ENCODE peak calls at places on chromosomes 2 and 18, in six cellular contexts. Q is mucosa of descending colon, G is WTC11, D is HepG2, M is astrocyte of the spinal cord, R is prostate gland. W is an unnamed sample.
A peak's percentile ranks its signal among the peaks of the same experiment; 100 is the strongest.

GRCh38 chr2:184692137-184692734 is 93.9 kb downstream of the ZNF804A start:
- DNase-seq in M (peak; percentile 20), D (no peak), Q (no peak), R (no peak), G (no peak), W (no peak)

GRCh38 chr2:37742286-37742685 is 70.8 kb upstream of the CDC42EP3 start:
- DNase-seq in G (no peak), M (no peak), D (no peak), R (no peak), Q (no peak), W (no peak)

GRCh38 chr2:558879-559278 is 118.3 kb downstream of the TMEM18 start:
- DNase-seq in D (no peak), R (no peak), G (no peak), Q (no peak), M (no peak), W (no peak)

GRCh38 chr18:2948038-2948437 is 64.9 kb downstream of the LPIN2 start:
- DNase-seq in R (peak; percentile 57), Q (peak; percentile 50), D (peak; percentile 23), M (peak; percentile 66), G (no peak), W (no peak)

GRCh38 chr2:127721978-127722355 is 20.7 kb downstream of the SFT2D3 start:
- DNase-seq in D (no peak), M (peak; percentile 29), R (no peak), G (no peak), Q (no peak), W (no peak)

GRCh38 chr18:30245756-30246515 is 796.6 kb downstream of the DSC3 start:
- DNase-seq in Q (no peak), R (no peak), G (no peak), D (no peak), M (peak; percentile 12), W (no peak)

GRCh38 chr2:238924496-238925195 is 76.8 kb downstream of the TWIST2 start:
- DNase-seq in G (no peak), R (no peak), D (no peak), M (no peak), Q (no peak), W (no peak)

GRCh38 chr2:128420776-128421175 is 102.1 kb upstream of the HS6ST1 start:
- DNase-seq in G (no peak), Q (no peak), R (no peak), D (no peak), M (no peak), W (no peak)

GRCh38 chr2:40062381-40062780 is 283.3 kb upstream of the THUMPD2 start:
- DNase-seq in R (no peak), M (no peak), Q (no peak), D (no peak), G (no peak), W (no peak)

GRCh38 chr2:37588316-37588777 is 83.1 kb downstream of the CDC42EP3 start:
- DNase-seq in D (no peak), R (peak; percentile 28), Q (no peak), M (no peak), G (no peak), W (no peak)

GRCh38 chr2:165161510-165161909 is 42.3 kb downstream of the SCN3A start:
- DNase-seq in Q (no peak), R (no peak), M (peak; percentile 62), D (no peak), G (no peak), W (no peak)

GRCh38 chr2:202317080-202317859 is 51.7 kb downstream of the NOP58 start:
- DNase-seq in M (peak; percentile 93), Q (peak; percentile 86), R (peak; percentile 44), D (no peak), G (no peak), W (no peak)

GRCh38 chr2:191345788-191346187 is 100.6 kb downstream of the MYO1B start:
- DNase-seq in M (peak; percentile 45), Q (no peak), G (no peak), R (no peak), D (no peak), W (no peak)

GRCh38 chr2:224969633-224970292 is 72.5 kb downstream of the DOCK10 start:
- DNase-seq in D (no peak), M (no peak), G (no peak), R (no peak), Q (no peak), W (no peak)

GRCh38 chr2:1656961-1657841 is 87.1 kb downstream of the PXDN start:
- DNase-seq in R (no peak), M (no peak), Q (no peak), D (no peak), G (no peak), W (no peak)

GRCh38 chr2:67213270-67213670 is 183.9 kb upstream of the ETAA1 start:
- DNase-seq in G (no peak), Q (no peak), R (no peak), M (no peak), D (no peak), W (no peak)

GRCh38 chr2:153543639-153544071 is 65.1 kb upstream of the RPRM start:
- DNase-seq in M (peak; percentile 32), R (no peak), Q (no peak), D (no peak), G (no peak), W (no peak)

GRCh38 chr2:25201794-25202193 is 33.4 kb upstream of the POMC start:
- DNase-seq in D (no peak), Q (no peak), R (no peak), G (no peak), M (no peak), W (no peak)

GRCh38 chr2:25198209-25198525 is 29.8 kb upstream of the POMC start:
- DNase-seq in R (no peak), D (no peak), G (no peak), Q (no peak), M (no peak), W (no peak)

GRCh38 chr2:25204190-25204838 is 35.9 kb upstream of the POMC start:
- DNase-seq in M (no peak), G (peak; percentile 27), R (no peak), Q (no peak), D (no peak), W (peak; percentile 68)

GRCh38 chr2:25202290-25202689 is 33.9 kb upstream of the POMC start:
- DNase-seq in M (no peak), D (no peak), Q (no peak), G (no peak), R (no peak), W (no peak)

DNA sequence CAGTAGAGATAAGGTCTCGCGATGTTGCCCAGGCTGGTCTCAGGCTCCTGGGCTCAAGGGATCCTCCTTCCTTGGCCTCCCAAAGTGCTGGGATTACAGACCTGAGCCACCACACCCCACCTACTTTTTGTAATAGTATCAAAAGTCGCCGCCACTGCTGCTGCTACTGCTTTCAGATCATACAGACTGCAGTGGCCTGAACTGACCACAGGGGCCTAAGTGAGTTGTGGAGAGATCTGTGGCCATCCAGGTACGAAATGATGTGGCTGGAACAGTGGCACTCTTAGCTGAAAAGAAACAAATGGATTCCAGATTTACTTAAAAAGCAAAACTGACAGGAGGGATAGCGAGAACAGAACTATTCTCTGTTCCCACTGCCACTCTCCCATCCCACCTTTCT is 32.9 kb upstream of the POMC start:
- DNase-seq in M (no peak), Q (no peak), R (no peak), G (peak; percentile 26), D (no peak), W (no peak)
- TF ChIP-seq CTCF in M (peak; percentile 39), Q (no peak), R (no peak), G (peak; percentile 26), D (peak; percentile 20), W (no peak)

GRCh38 chr2:234107861-234108260 is 57.4 kb downstream of the SPP2 start:
- DNase-seq in M (no peak), G (no peak), R (no peak), D (no peak), Q (no peak), W (no peak)

GRCh38 chr2:234116050-234116449 is 65.5 kb downstream of the SPP2 start:
- DNase-seq in G (no peak), Q (no peak), D (no peak), M (no peak), R (no peak), W (no peak)

GRCh38 chr2:234109321-234109720 is 58.8 kb downstream of the SPP2 start:
- DNase-seq in Q (no peak), M (no peak), G (no peak), R (no peak), D (no peak), W (no peak)

GRCh38 chr2:234111523-234111922 is 61.0 kb downstream of the SPP2 start:
- DNase-seq in Q (no peak), G (no peak), D (no peak), R (no peak), M (peak; percentile 50), W (no peak)

GRCh38 chr2:234110219-234110618 is 59.7 kb downstream of the SPP2 start:
- DNase-seq in M (no peak), D (no peak), R (no peak), Q (no peak), G (no peak), W (no peak)
- TF ChIP-seq CTCF in M (no peak), D (no peak), R (no peak), Q (no peak), G (no peak), W (no peak)

GRCh38 chr18:68172842-68173549 is 541.9 kb downstream of the TMX3 start:
- DNase-seq in D (peak; percentile 27), R (no peak), Q (no peak), M (no peak), G (peak; percentile 54), W (no peak)
- TF ChIP-seq CTCF in D (peak; percentile 23), R (no peak), Q (no peak), M (no peak), G (no peak), W (no peak)

DNA sequence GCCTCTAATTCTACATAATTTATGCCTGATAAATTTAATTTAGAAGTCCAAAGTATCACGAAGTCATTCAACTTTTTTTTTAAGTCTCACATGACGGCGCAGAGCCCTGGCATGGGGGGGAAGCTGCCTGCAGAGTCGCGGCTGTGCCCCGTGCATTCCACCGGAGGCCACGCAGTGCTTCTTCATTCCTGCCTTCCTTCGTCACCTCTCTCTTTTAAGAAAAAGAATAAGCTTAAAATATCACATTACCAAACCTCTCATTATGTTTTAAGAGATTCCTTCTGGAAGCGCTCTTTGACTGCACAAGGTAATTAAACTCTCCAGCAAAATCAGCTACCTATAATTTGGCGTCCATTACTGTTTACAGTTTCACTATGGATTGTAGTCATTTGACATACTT is 20.3 kb upstream of the KIDINS220 start:
- DNase-seq in R (no peak), Q (no peak), G (no peak), M (no peak), D (no peak), W (no peak)
- TF ChIP-seq CTCF in R (no peak), Q (no peak), G (no peak), M (no peak), D (no peak), W (no peak)

GRCh38 chr2:236607471-236608307 is 38.1 kb downstream of the ACKR3 start:
- DNase-seq in R (no peak), G (no peak), Q (no peak), D (no peak), M (peak; percentile 68), W (no peak)
- TF ChIP-seq CTCF in R (no peak), G (no peak), Q (no peak), D (no peak), M (peak; percentile 17), W (no peak)

DNA sequence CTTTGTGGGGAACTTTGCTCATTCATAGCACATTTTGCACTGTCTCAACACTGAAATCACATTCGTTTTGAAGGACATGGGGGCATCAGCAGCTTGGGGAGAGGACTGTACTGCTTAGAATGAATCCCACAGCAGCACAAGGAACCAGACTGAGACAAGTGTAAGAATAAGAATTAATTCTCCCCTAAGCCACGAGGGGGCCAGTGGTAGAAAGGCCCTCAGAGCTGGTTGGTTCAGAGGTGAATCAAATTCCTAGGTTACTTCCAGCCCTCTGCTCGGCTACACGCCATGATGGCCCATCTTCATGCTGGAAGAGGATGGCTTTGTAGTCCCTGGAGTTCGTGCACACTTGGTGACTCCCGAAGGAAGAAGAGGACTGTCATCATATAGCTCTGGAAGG is 12.0 kb upstream of the MC5R start:
- DNase-seq in G (no peak), R (no peak), M (no peak), Q (no peak), D (peak; percentile 10), W (no peak)
- TF ChIP-seq CTCF in G (peak; percentile 14), R (no peak), M (no peak), Q (no peak), D (peak; percentile 16), W (no peak)